ENCODE peak calls at places on chromosomes 6 and 20, in six cellular contexts. B, Q, T, P, F and C are unnamed samples.

GRCh38 chr6:75393806-75394205 is 99.8 kb downstream of the FILIP1 start:
- DNase-seq in B (no peak), Q (no peak), T (no peak), P (no peak), F (no peak), C (no peak)

GRCh38 chr6:33168202-33168601 is 24.1 kb downstream of the COL11A2 start:
- DNase-seq in B (no peak), Q (no peak), T (no peak), P (no peak), F (no peak), C (no peak)

GRCh38 chr6:16130437-16130891 is 1.6 kb downstream of the MYLIP start:
- DNase-seq in B (no peak), Q (peak), T (no peak), P (no peak), F (no peak), C (no peak)

GRCh38 chr6:137234505-137234863 is 15.3 kb upstream of the IFNGR1 start:
- DNase-seq in B (peak), Q (no peak), T (no peak), P (no peak), F (no peak), C (peak)

GRCh38 chr6:141587482-141588266 is 545.1 kb upstream of the GJE1 start:
- DNase-seq in B (no peak), Q (no peak), T (no peak), P (peak), F (no peak), C (no peak)

GRCh38 chr6:40336986-40337780 is 250.0 kb downstream of the LRFN2 start:
- DNase-seq in B (no peak), Q (peak), T (no peak), P (no peak), F (no peak), C (no peak)

GRCh38 chr6:27281105-27281539 is 31.0 kb downstream of the POM121L2 start:
- DNase-seq in B (no peak), Q (no peak), T (no peak), P (no peak), F (peak), C (no peak)

GRCh38 chr20:1900321-1900791 is 5.1 kb downstream of the SIRPA start:
- DNase-seq in B (peak), Q (peak), T (peak), P (peak), F (peak), C (peak)

GRCh38 chr6:4224082-4224978 is 89.0 kb upstream of the ECI2 start:
- DNase-seq in B (no peak), Q (no peak), T (no peak), P (no peak), F (peak), C (no peak)

GRCh38 chr6:32424584-32424983 is 15.1 kb upstream of the HLA-DRA start:
- DNase-seq in B (no peak), Q (no peak), T (no peak), P (no peak), F (no peak), C (no peak)

GRCh38 chr6:11386726-11387125 is 150.8 kb upstream of the TMEM170B start:
- DNase-seq in B (no peak), Q (no peak), T (no peak), P (no peak), F (no peak), C (no peak)

GRCh38 chr6:28841290-28841689 is 82.5 kb downstream of the TRIM27 start:
- DNase-seq in B (no peak), Q (no peak), T (no peak), P (no peak), F (no peak), C (no peak)

GRCh38 chr6:44071670-44072451 is 55.4 kb downstream of the MRPL14 start:
- DNase-seq in B (no peak), Q (no peak), T (no peak), P (no peak), F (peak), C (no peak)

GRCh38 chr6:73604020-73604419 is 49.8 kb downstream of the SLC17A5 start:
- DNase-seq in B (no peak), Q (no peak), T (no peak), P (no peak), F (no peak), C (no peak)

GRCh38 chr20:63092660-63093215 is 86.0 kb upstream of the BHLHE23 start:
- DNase-seq in B (no peak), Q (no peak), T (no peak), P (no peak), F (no peak), C (no peak)

GRCh38 chr6:121794630-121795029 is 359.2 kb downstream of the GJA1 start:
- DNase-seq in B (no peak), Q (no peak), T (no peak), P (peak), F (peak), C (no peak)

GRCh38 chr20:6651016-6651415 is 116.5 kb upstream of the BMP2 start:
- DNase-seq in B (no peak), Q (no peak), T (no peak), P (peak), F (peak), C (no peak)

GRCh38 chr6:35500782-35501181 is 3.9 kb upstream of the TEAD3 start:
- DNase-seq in B (no peak), Q (no peak), T (no peak), P (no peak), F (peak), C (no peak)

GRCh38 chr6:136921936-136922679 is at the start of gene SLC35D3:
- DNase-seq in B (no peak), Q (no peak), T (no peak), P (no peak), F (no peak), C (no peak)

GRCh38 chr20:32474967-32475819 is 109.9 kb downstream of the NOL4L start:
- DNase-seq in B (peak), Q (peak), T (peak), P (peak), F (peak), C (peak)

GRCh38 chr6:4281341-4282293 is 146.2 kb upstream of the ECI2 start:
- DNase-seq in B (no peak), Q (peak), T (peak), P (peak), F (no peak), C (peak)

GRCh38 chr6:16684896-16685554 is 76.2 kb downstream of the ATXN1 start:
- DNase-seq in B (no peak), Q (no peak), T (no peak), P (peak), F (peak), C (no peak)

GRCh38 chr20:8342401-8342800 is 210.3 kb downstream of the PLCB1 start:
- DNase-seq in B (no peak), Q (no peak), T (no peak), P (no peak), F (no peak), C (no peak)

GRCh38 chr6:32178547-32179440 is 589 bp downstream of the RNF5 start:
- DNase-seq in B (no peak), Q (peak), T (no peak), P (no peak), F (no peak), C (peak)

GRCh38 chr6:143295904-143296303 is 154.6 kb downstream of the ADAT2 start:
- DNase-seq in B (no peak), Q (no peak), T (no peak), P (no peak), F (no peak), C (no peak)

GRCh38 chr6:87551799-87552198 is 38.0 kb downstream of the RARS2 start:
- DNase-seq in B (no peak), Q (no peak), T (no peak), P (no peak), F (no peak), C (no peak)

GRCh38 chr6:44664716-44665115 is 277.2 kb downstream of the CDC5L start:
- DNase-seq in B (no peak), Q (no peak), T (no peak), P (no peak), F (no peak), C (no peak)